ENCODE peak calls at places on chromosomes 1 and 21, in four cellular contexts. E is T-helper 9 cell, J is ureter, W is NCI-H2107. L is an unnamed sample.

GRCh38 chr21:16476056-16476850 is 746.5 kb downstream of the USP25 start:
- DNase-seq in E (no peak), J (no peak), W (no peak), L (no peak)

GRCh38 chr1:116163533-116163932 is 52.3 kb downstream of the MAB21L3 start:
- DNase-seq in E (no peak), J (peak), W (no peak), L (no peak)

GRCh38 chr1:91831132-91831930 is 54.6 kb downstream of the TGFBR3 start:
- DNase-seq in E (no peak), J (no peak), W (no peak), L (no peak)

GRCh38 chr1:92125204-92125603 is 45.1 kb downstream of the BTBD8 start:
- DNase-seq in E (no peak), J (no peak), W (no peak), L (no peak)

GRCh38 chr1:2373551-2374259 is 17.6 kb downstream of the MORN1 start:
- DNase-seq in E (no peak), J (no peak), W (no peak), L (no peak)

GRCh38 chr1:228429007-228429406 is 12.3 kb upstream of the TRIM17 start:
- DNase-seq in E (no peak), J (no peak), W (no peak), L (no peak)

GRCh38 chr1:115810609-115811008 is 30.3 kb downstream of the NHLH2 start:
- DNase-seq in E (no peak), J (no peak), W (no peak), L (no peak)

GRCh38 chr1:37682334-37682987 is 9.9 kb upstream of the CDCA8 start:
- DNase-seq in E (peak), J (peak), W (peak), L (peak)

GRCh38 chr1:1440941-1441888 is 5.7 kb downstream of the VWA1 start:
- DNase-seq in E (peak), J (no peak), W (no peak), L (peak)

GRCh38 chr1:231478800-231479199 is 49.7 kb upstream of the TSNAX start:
- DNase-seq in E (no peak), J (no peak), W (no peak), L (no peak)

GRCh38 chr1:29496701-29497100 is 260.4 kb downstream of the PTPRU start:
- DNase-seq in E (no peak), J (no peak), W (no peak), L (no peak)

GRCh38 chr1:44217809-44218410 is 4.6 kb downstream of the DMAP1 start:
- DNase-seq in E (peak), J (peak), W (peak), L (peak)

GRCh38 chr1:237873487-237873927 is 17.2 kb downstream of the ZP4 start:
- DNase-seq in E (no peak), J (no peak), W (no peak), L (no peak)

GRCh38 chr1:114558548-114558947 is 22.9 kb downstream of the BCAS2 start:
- DNase-seq in E (no peak), J (no peak), W (no peak), L (no peak)

GRCh38 chr1:36349839-36350238 is 26.4 kb upstream of the EVA1B start:
- DNase-seq in E (no peak), J (no peak), W (no peak), L (no peak)

GRCh38 chr1:23643668-23644554 is 47.7 kb upstream of the RPL11 start:
- DNase-seq in E (no peak), J (no peak), W (no peak), L (no peak)

GRCh38 chr21:30981403-30981802 is 56.9 kb downstream of the KRTAP19-8 start:
- DNase-seq in E (no peak), J (no peak), W (no peak), L (no peak)

GRCh38 chr1:164188507-164188906 is 370.5 kb upstream of the PBX1 start:
- DNase-seq in E (no peak), J (no peak), W (peak), L (no peak)

GRCh38 chr1:117110774-117111173 is 10.8 kb downstream of the TRIM45 start:
- DNase-seq in E (no peak), J (no peak), W (no peak), L (no peak)

GRCh38 chr1:69766431-69766830 is 198.7 kb downstream of the LRRC7 start:
- DNase-seq in E (no peak), J (no peak), W (no peak), L (no peak)

GRCh38 chr1:19229828-19230325 is 19.8 kb upstream of the UBR4 start:
- DNase-seq in E (no peak), J (no peak), W (no peak), L (no peak)

GRCh38 chr1:221392453-221392852 is 349.4 kb downstream of the DUSP10 start:
- DNase-seq in E (no peak), J (no peak), W (no peak), L (no peak)

L was measured in effector CD8-positive, alpha-beta T cell.